ENCODE peak calls at places on chromosomes 11 and 22, in eight cellular contexts. W, C, A, S, Q, I, P and E are unnamed samples.

GRCh38 chr11:36635463-36635862 is 37.4 kb upstream of the RAG2 start:
- DNase-seq in S (no peak), I (no peak), A (no peak), Q (no peak), P (no peak), W (no peak), C (peak; percentile 31), E (no peak)

GRCh38 chr11:1970956-1971355 is 23.8 kb downstream of the MRPL23 start:
- DNase-seq in A (no peak), W (peak; percentile 48), C (no peak), P (no peak), S (no peak), Q (no peak), I (no peak), E (no peak)

GRCh38 chr22:47807506-47807905 is 1045.1 kb downstream of the TBC1D22A start:
- DNase-seq in Q (no peak), S (no peak), W (no peak), A (no peak), P (no peak), C (no peak), I (no peak), E (no peak)

GRCh38 chr22:46546466-46547178 is 9.2 kb upstream of the CELSR1 start:
- DNase-seq in I (peak; percentile 42), W (peak; percentile 55), S (peak; percentile 73), P (no peak), Q (peak; percentile 39), A (no peak), C (peak; percentile 95), E (peak; percentile 24)

GRCh38 chr11:46896719-46897406 is 21.5 kb downstream of the LRP4 start:
- DNase-seq in A (peak; percentile 58), C (peak; percentile 37), Q (peak; percentile 40), I (peak; percentile 33), S (no peak), P (no peak), W (no peak), E (peak; percentile 31)

GRCh38 chr11:117438371-117439000 is 110.8 kb downstream of the CEP164 start:
- DNase-seq in W (no peak), Q (no peak), P (no peak), S (no peak), A (peak; percentile 57), C (no peak), I (no peak), E (no peak)

GRCh38 chr11:29029452-29029851 is 921.3 kb downstream of the METTL15 start:
- DNase-seq in W (no peak), P (no peak), S (no peak), I (no peak), A (no peak), Q (no peak), C (no peak), E (no peak)

GRCh38 chr22:19948057-19948760 is 6.6 kb upstream of the TXNRD2 start:
- DNase-seq in W (no peak), C (no peak), I (no peak), P (no peak), Q (no peak), A (no peak), S (no peak), E (no peak)

GRCh38 chr11:1771700-1772099 is 8.0 kb upstream of the CTSD start:
- DNase-seq in I (no peak), C (no peak), W (peak; percentile 38), S (peak; percentile 32), A (peak; percentile 56), Q (peak; percentile 85), P (no peak), E (peak; percentile 34)

GRCh38 chr11:6628526-6628925 is 9.3 kb upstream of the TPP1 start:
- DNase-seq in Q (no peak), C (no peak), I (no peak), W (no peak), S (no peak), A (no peak), P (no peak), E (no peak)

GRCh38 chr11:43573873-43574272 is 106.7 kb upstream of the HSD17B12 start:
- DNase-seq in P (no peak), S (no peak), W (no peak), I (no peak), Q (no peak), A (no peak), C (no peak), E (no peak)

GRCh38 chr11:110720646-110721283 is 8.5 kb upstream of the ARHGAP20 start:
- DNase-seq in W (no peak), I (no peak), C (no peak), Q (peak; percentile 58), P (no peak), A (peak; percentile 68), S (no peak), E (no peak)

GRCh38 chr11:33052241-33052640 is 12.9 kb downstream of the TCP11L1 start:
- DNase-seq in W (no peak), I (no peak), C (no peak), Q (no peak), A (no peak), P (no peak), S (no peak), E (no peak)

GRCh38 chr11:46918087-46918751 is at the start of gene LRP4:
- DNase-seq in I (no peak), A (no peak), P (peak; percentile 62), S (peak; percentile 52), C (peak; percentile 81), W (peak; percentile 73), Q (peak; percentile 21), E (no peak)

GRCh38 chr22:30205281-30206115 is 41.1 kb downstream of the LIF start:
- DNase-seq in W (peak; percentile 85), Q (peak; percentile 98), C (no peak), I (peak; percentile 92), P (no peak), S (peak; percentile 25), A (peak; percentile 81), E (peak; percentile 97)

GRCh38 chr11:82494988-82495432 is 238.7 kb downstream of the FAM181B start:
- DNase-seq in P (no peak), A (peak; percentile 21), W (no peak), C (peak; percentile 26), I (no peak), Q (no peak), S (no peak), E (no peak)

GRCh38 chr11:130426223-130427048 is 2.0 kb downstream of the ADAMTS8 start:
- DNase-seq in A (no peak), S (no peak), W (no peak), Q (no peak), I (no peak), C (no peak), P (no peak), E (no peak)

GRCh38 chr22:16654882-16655281 is 62.3 kb upstream of the CCT8L2 start:
- DNase-seq in W (no peak), P (no peak), S (no peak), C (no peak), A (no peak), Q (no peak), I (no peak), E (no peak)

GRCh38 chr11:33936745-33937612 is 45.1 kb upstream of the LMO2 start:
- DNase-seq in A (peak; percentile 63), S (no peak), Q (peak; percentile 29), C (peak; percentile 65), W (peak; percentile 82), I (peak; percentile 51), P (peak; percentile 30), E (peak; percentile 89)

GRCh38 chr11:15970506-15971214 is 385.7 kb downstream of the SOX6 start:
- DNase-seq in C (no peak), W (no peak), Q (no peak), A (no peak), S (no peak), I (no peak), P (no peak), E (no peak)

GRCh38 chr11:125085301-125086081 is 22.4 kb downstream of the SLC37A2 start:
- DNase-seq in S (no peak), A (no peak), I (no peak), Q (no peak), W (no peak), P (no peak), C (no peak), E (no peak)
- TF ChIP-seq CTCF in S (no peak), A (no peak), I (no peak), Q (no peak), W (no peak), P (no peak), C (no peak), E (peak; percentile 21)

DNA sequence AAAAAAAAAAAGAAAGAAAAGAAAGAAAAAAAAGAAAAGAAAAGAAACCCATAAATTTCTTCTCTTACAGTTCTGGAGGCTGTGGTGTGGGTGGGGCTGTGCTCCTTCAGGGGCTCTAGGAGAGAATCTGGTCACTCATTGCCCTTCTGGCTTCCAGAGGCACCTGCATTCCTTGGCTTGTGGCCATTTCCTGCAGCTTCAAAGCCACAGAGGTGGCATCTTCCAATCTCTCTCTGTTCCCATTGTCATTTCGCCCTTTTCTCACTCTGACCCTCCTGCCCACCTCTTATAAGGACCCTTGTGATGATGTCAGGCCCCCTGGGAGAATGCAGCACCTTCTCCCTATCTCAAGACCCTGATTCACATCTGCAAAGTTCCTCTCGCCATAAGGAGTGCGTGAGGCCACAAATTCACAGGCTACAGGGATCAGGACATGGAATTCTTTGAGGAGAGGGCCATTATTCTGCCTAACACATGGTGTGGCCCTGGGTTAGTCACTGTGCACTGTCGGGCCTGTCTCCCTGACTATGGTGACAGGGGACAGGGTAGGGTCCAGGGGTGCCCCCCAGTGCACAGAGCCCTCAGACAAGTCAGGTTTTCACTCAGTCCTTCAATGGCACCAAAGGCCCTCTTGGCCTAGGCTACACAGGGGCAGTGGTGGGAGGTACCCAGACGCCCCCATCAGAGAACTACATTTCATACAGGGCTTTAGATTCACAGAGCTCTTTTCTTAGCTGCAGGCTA is 38.6 kb upstream of the PRR5 start:
- DNase-seq in Q (no peak), C (no peak), P (no peak), S (no peak), A (no peak), I (no peak), W (no peak), E (no peak)
- TF ChIP-seq CTCF in Q (no peak), C (no peak), P (no peak), S (no peak), A (no peak), I (no peak), W (no peak), E (no peak)

DNA sequence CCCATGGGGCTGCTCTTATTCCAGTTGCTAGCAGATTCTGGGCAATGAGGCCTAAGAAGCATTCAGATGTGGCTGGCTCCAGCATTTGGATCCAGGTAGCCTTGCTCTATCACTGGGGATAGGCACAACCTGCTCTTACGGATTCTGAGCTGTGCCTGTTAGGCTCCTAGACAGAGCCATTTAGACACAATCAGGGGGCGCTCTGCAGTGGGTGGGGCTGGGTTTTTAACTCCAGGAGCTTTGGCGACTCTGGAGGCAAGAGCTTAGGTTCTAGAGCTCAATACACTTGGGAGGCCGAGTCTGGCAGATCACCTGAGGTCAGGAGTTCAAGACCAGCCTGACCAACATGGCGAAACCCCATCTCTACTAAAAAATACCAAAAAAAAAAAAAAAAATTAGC is 32.0 kb downstream of the KCNC1 start:
- DNase-seq in S (no peak), C (no peak), W (peak; percentile 17), Q (no peak), P (no peak), A (no peak), I (no peak), E (no peak)
- TF ChIP-seq CTCF in S (no peak), C (no peak), W (no peak), Q (peak; percentile 11), P (no peak), A (peak; percentile 1), I (no peak), E (peak; percentile 47)

DNA sequence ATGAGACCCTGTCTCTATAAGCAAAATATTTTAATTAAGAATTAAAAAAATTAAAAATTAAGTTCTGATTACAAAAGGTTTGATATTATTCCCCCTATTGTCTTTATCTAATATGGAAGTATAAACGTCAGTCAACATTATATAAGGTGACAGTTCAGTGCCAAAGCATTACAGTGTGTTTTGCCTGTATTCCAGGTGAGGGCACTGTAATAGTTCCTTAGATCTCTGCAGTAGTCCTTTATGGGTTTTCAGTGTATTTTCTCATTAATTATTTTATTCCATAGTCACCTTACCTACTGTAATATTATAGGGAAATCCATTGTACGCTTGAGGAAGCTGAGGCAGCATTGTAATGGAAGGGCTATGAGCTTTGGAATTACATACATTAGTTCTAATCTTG is 33.0 kb downstream of the FAR1 start:
- DNase-seq in P (no peak), Q (no peak), I (no peak), A (no peak), W (no peak), C (no peak), S (no peak), E (no peak)
- TF ChIP-seq CTCF in P (no peak), Q (no peak), I (no peak), A (no peak), W (no peak), C (no peak), S (no peak), E (no peak)